ENCODE peak calls at places on chromosome 20, in five cellular contexts. One of them, this sample, is unnamed.
A peak's percentile ranks its signal among the peaks of the same experiment; 100 is the strongest.

GRCh38 chr20:45444050-45444449 is 25.5 kb upstream of the WFDC2 start:
- DNase-seq in DMS53: peak; percentile 32
- DNase-seq in NCI-H1105: no peak
- DNase-seq in AG08395: no peak
- DNase-seq in adipocyte: no peak
- DNase-seq in this sample: no peak

GRCh38 chr20:50111120-50111828 is 1.7 kb downstream of the UBE2V1 start:
- DNase-seq in DMS53: no peak
- DNase-seq in NCI-H1105: no peak
- DNase-seq in AG08395: peak; percentile 61
- DNase-seq in adipocyte: peak; percentile 85
- DNase-seq in this sample: peak; percentile 70

GRCh38 chr20:40651121-40651520 is 37.9 kb downstream of the MAFB start:
- DNase-seq in DMS53: no peak
- DNase-seq in NCI-H1105: no peak
- DNase-seq in AG08395: peak; percentile 27
- DNase-seq in adipocyte: peak; percentile 33
- DNase-seq in this sample: no peak

GRCh38 chr20:19944772-19945459 is 72.2 kb upstream of the NAA20 start:
- DNase-seq in DMS53: no peak
- DNase-seq in NCI-H1105: no peak
- DNase-seq in AG08395: peak; percentile 17
- DNase-seq in adipocyte: peak; percentile 64
- DNase-seq in this sample: peak; percentile 20

GRCh38 chr20:14341782-14342181 is 4.4 kb upstream of the FLRT3 start:
- DNase-seq in DMS53: no peak
- DNase-seq in NCI-H1105: no peak
- DNase-seq in AG08395: no peak
- DNase-seq in adipocyte: peak; percentile 73
- DNase-seq in this sample: no peak

GRCh38 chr20:3045042-3045815 is 623 bp upstream of the MRPS26 start:
- DNase-seq in DMS53: peak; percentile 94
- DNase-seq in NCI-H1105: no peak
- DNase-seq in AG08395: peak; percentile 83
- DNase-seq in adipocyte: peak; percentile 83
- DNase-seq in this sample: peak; percentile 88

GRCh38 chr20:36373089-36373488 is 67.0 kb downstream of the DLGAP4 start:
- DNase-seq in DMS53: no peak
- DNase-seq in NCI-H1105: no peak
- DNase-seq in AG08395: no peak
- DNase-seq in adipocyte: no peak
- DNase-seq in this sample: no peak

GRCh38 chr20:40568200-40568599 is 120.8 kb downstream of the MAFB start:
- DNase-seq in DMS53: no peak
- DNase-seq in NCI-H1105: no peak
- DNase-seq in AG08395: no peak
- DNase-seq in adipocyte: no peak
- DNase-seq in this sample: no peak

GRCh38 chr20:45049904-45050471 is 50.9 kb downstream of the KCNS1 start:
- DNase-seq in DMS53: no peak
- DNase-seq in NCI-H1105: no peak
- DNase-seq in AG08395: no peak
- DNase-seq in adipocyte: no peak
- DNase-seq in this sample: no peak

GRCh38 chr20:47392015-47392720 is 35.7 kb upstream of the ZMYND8 start:
- DNase-seq in DMS53: peak; percentile 64
- DNase-seq in NCI-H1105: no peak
- DNase-seq in AG08395: peak; percentile 85
- DNase-seq in adipocyte: peak; percentile 94
- DNase-seq in this sample: peak; percentile 83

GRCh38 chr20:57244221-57244585 is 22.2 kb downstream of the BMP7 start:
- DNase-seq in DMS53: no peak
- DNase-seq in NCI-H1105: no peak
- DNase-seq in AG08395: no peak
- DNase-seq in adipocyte: no peak
- DNase-seq in this sample: no peak

GRCh38 chr20:531608-532007 is 12.0 kb downstream of the CSNK2A1 start:
- DNase-seq in DMS53: no peak
- DNase-seq in NCI-H1105: no peak
- DNase-seq in AG08395: no peak
- DNase-seq in adipocyte: no peak
- DNase-seq in this sample: no peak

GRCh38 chr20:36950432-36951197 is 893 bp downstream of the SAMHD1 start:
- DNase-seq in DMS53: peak; percentile 54
- DNase-seq in NCI-H1105: no peak
- DNase-seq in AG08395: peak; percentile 31
- DNase-seq in adipocyte: peak; percentile 66
- DNase-seq in this sample: peak; percentile 33

GRCh38 chr20:62614961-62615680 is 27.2 kb upstream of the SLCO4A1 start:
- DNase-seq in DMS53: no peak
- DNase-seq in NCI-H1105: no peak
- DNase-seq in AG08395: no peak
- DNase-seq in adipocyte: no peak
- DNase-seq in this sample: no peak

GRCh38 chr20:19867940-19868371 is 109.9 kb downstream of the RIN2 start:
- DNase-seq in DMS53: no peak
- DNase-seq in NCI-H1105: no peak
- DNase-seq in AG08395: peak; percentile 42
- DNase-seq in adipocyte: no peak
- DNase-seq in this sample: peak; percentile 67

GRCh38 chr20:51446656-51447055 is 95.9 kb downstream of the NFATC2 start:
- DNase-seq in DMS53: no peak
- DNase-seq in NCI-H1105: no peak
- DNase-seq in AG08395: peak; percentile 85
- DNase-seq in adipocyte: peak; percentile 79
- DNase-seq in this sample: peak; percentile 84

GRCh38 chr20:43749734-43750294 is 23.0 kb upstream of the GTSF1L start:
- DNase-seq in DMS53: peak; percentile 79
- DNase-seq in NCI-H1105: peak; percentile 63
- DNase-seq in AG08395: peak; percentile 88
- DNase-seq in adipocyte: peak; percentile 84
- DNase-seq in this sample: peak; percentile 90

GRCh38 chr20:2814587-2815051 is at the start of gene C20orf141:
- DNase-seq in DMS53: no peak
- DNase-seq in NCI-H1105: no peak
- DNase-seq in AG08395: peak; percentile 98
- DNase-seq in adipocyte: peak; percentile 93
- DNase-seq in this sample: peak; percentile 94

GRCh38 chr20:57425150-57426013 is 34.2 kb downstream of the RBM38 start:
- DNase-seq in DMS53: no peak
- DNase-seq in NCI-H1105: no peak
- DNase-seq in AG08395: no peak
- DNase-seq in adipocyte: no peak
- DNase-seq in this sample: no peak

GRCh38 chr20:50509923-50510705 is at the start of gene PTPN1:
- DNase-seq in DMS53: peak; percentile 99
- DNase-seq in NCI-H1105: peak; percentile 97
- DNase-seq in AG08395: peak; percentile 99
- DNase-seq in adipocyte: peak; percentile 99
- DNase-seq in this sample: peak; percentile 98

GRCh38 chr20:43936805-43937204 is 22.2 kb downstream of the TOX2 start:
- DNase-seq in DMS53: no peak
- DNase-seq in NCI-H1105: no peak
- DNase-seq in AG08395: no peak
- DNase-seq in adipocyte: no peak
- DNase-seq in this sample: no peak

GRCh38 chr20:8428988-8429387 is 296.9 kb downstream of the PLCB1 start:
- DNase-seq in DMS53: no peak
- DNase-seq in NCI-H1105: no peak
- DNase-seq in AG08395: no peak
- DNase-seq in adipocyte: no peak
- DNase-seq in this sample: no peak

GRCh38 chr20:62752671-62753501 is 43.4 kb upstream of the MRGBP start:
- DNase-seq in DMS53: no peak
- DNase-seq in NCI-H1105: no peak
- DNase-seq in AG08395: no peak
- DNase-seq in adipocyte: peak; percentile 62
- DNase-seq in this sample: no peak

GRCh38 chr20:63220696-63221399 is 4.9 kb upstream of the YTHDF1 start:
- DNase-seq in DMS53: peak; percentile 37
- DNase-seq in NCI-H1105: no peak
- DNase-seq in AG08395: no peak
- DNase-seq in adipocyte: no peak
- DNase-seq in this sample: no peak

GRCh38 chr20:31675828-31676533 is 38.3 kb downstream of the COX4I2 start:
- DNase-seq in DMS53: no peak
- DNase-seq in NCI-H1105: no peak
- DNase-seq in AG08395: no peak
- DNase-seq in adipocyte: no peak
- DNase-seq in this sample: no peak

GRCh38 chr20:47540443-47541354 is 39.0 kb downstream of the NCOA3 start:
- DNase-seq in DMS53: peak; percentile 9
- DNase-seq in NCI-H1105: no peak
- DNase-seq in AG08395: no peak
- DNase-seq in adipocyte: peak; percentile 34
- DNase-seq in this sample: no peak

GRCh38 chr20:48604426-48604825 is 223.4 kb downstream of the PREX1 start:
- DNase-seq in DMS53: no peak
- DNase-seq in NCI-H1105: no peak
- DNase-seq in AG08395: no peak
- DNase-seq in adipocyte: no peak
- DNase-seq in this sample: no peak

GRCh38 chr20:23548408-23548807 is 19.9 kb downstream of the CST9L start:
- DNase-seq in DMS53: no peak
- DNase-seq in NCI-H1105: no peak
- DNase-seq in AG08395: no peak
- DNase-seq in adipocyte: no peak
- DNase-seq in this sample: no peak

GRCh38 chr20:53611449-53611894 is 17.8 kb upstream of the ZNF217 start:
- DNase-seq in DMS53: no peak
- DNase-seq in NCI-H1105: no peak
- DNase-seq in AG08395: peak; percentile 89
- DNase-seq in adipocyte: peak; percentile 94
- DNase-seq in this sample: peak; percentile 86

GRCh38 chr20:48845721-48846306 is 18.0 kb upstream of the PREX1 start:
- DNase-seq in DMS53: no peak
- DNase-seq in NCI-H1105: no peak
- DNase-seq in AG08395: no peak
- DNase-seq in adipocyte: no peak
- DNase-seq in this sample: no peak

GRCh38 chr20:44765091-44765490 is 19.4 kb downstream of the KCNK15 start:
- DNase-seq in DMS53: no peak
- DNase-seq in NCI-H1105: no peak
- DNase-seq in AG08395: no peak
- DNase-seq in adipocyte: no peak
- DNase-seq in this sample: no peak

GRCh38 chr20:21719592-21720214 is 14.2 kb downstream of the PAX1 start:
- DNase-seq in DMS53: peak; percentile 76
- DNase-seq in NCI-H1105: peak; percentile 73
- DNase-seq in AG08395: peak; percentile 61
- DNase-seq in adipocyte: peak; percentile 84
- DNase-seq in this sample: peak; percentile 52

GRCh38 chr20:24027229-24027628 is 38.6 kb upstream of the GGTLC1 start:
- DNase-seq in DMS53: no peak
- DNase-seq in NCI-H1105: no peak
- DNase-seq in AG08395: no peak
- DNase-seq in adipocyte: no peak
- DNase-seq in this sample: no peak

This sample was measured in AG20443.